ENCODE peak calls at places on chromosomes 2 and 18, in seven cellular contexts. J is H1, U is GM12865, G is astrocyte of the spinal cord, C is dorsolateral prefrontal cortex, T is lower leg skin, R is SK-N-MC. L is an unnamed sample.

GRCh38 chr2:178681081-178681480 is 126.1 kb downstream of the TTN start:
- DNase-seq in G (no peak), C (no peak), T (no peak), U (no peak), J (no peak), R (no peak), L (no peak)

GRCh38 chr2:160419776-160420521 is 73.7 kb downstream of the RBMS1 start:
- DNase-seq in C (no peak), J (no peak), T (no peak), G (peak; percentile 73), U (no peak), R (no peak), L (peak; percentile 91)

GRCh38 chr18:56173542-56174220 is 464.7 kb downstream of the TXNL1 start:
- DNase-seq in G (no peak), T (no peak), R (no peak), U (no peak), J (no peak), C (no peak), L (no peak)

GRCh38 chr2:30421551-30422436 is 25.3 kb upstream of the LCLAT1 start:
- DNase-seq in J (no peak), G (peak; percentile 92), C (no peak), T (peak; percentile 70), U (no peak), R (peak; percentile 89), L (peak; percentile 96)

GRCh38 chr18:48791636-48792105 is 159.1 kb downstream of the SMAD7 start:
- DNase-seq in U (no peak), R (no peak), T (peak; percentile 42), J (no peak), C (no peak), G (no peak), L (no peak)

GRCh38 chr18:48675912-48676311 is 137.1 kb downstream of the CTIF start:
- DNase-seq in J (no peak), R (no peak), G (no peak), U (no peak), C (no peak), T (peak; percentile 78), L (no peak)

GRCh38 chr2:71849111-71849510 is 298.6 kb downstream of the CYP26B1 start:
- DNase-seq in R (no peak), J (no peak), T (peak; percentile 58), C (peak; percentile 14), U (no peak), G (no peak), L (no peak)

GRCh38 chr2:187874786-187875185 is 320.6 kb upstream of the TFPI start:
- DNase-seq in G (no peak), T (no peak), R (no peak), J (no peak), C (no peak), U (no peak), L (no peak)

GRCh38 chr2:169091761-169092523 is 22.6 kb downstream of the DHRS9 start:
- DNase-seq in G (peak; percentile 68), J (no peak), R (no peak), T (no peak), C (no peak), U (no peak), L (peak; percentile 55)

GRCh38 chr2:150097891-150098595 is 389.4 kb downstream of the RND3 start:
- DNase-seq in C (no peak), G (no peak), J (no peak), T (no peak), R (no peak), U (no peak), L (peak; percentile 83)

GRCh38 chr2:174776223-174776622 is 12.0 kb upstream of the CHRNA1 start:
- DNase-seq in R (no peak), T (no peak), U (no peak), J (no peak), C (no peak), G (no peak), L (no peak)

GRCh38 chr18:29154758-29155725 is 978.1 kb upstream of the CDH2 start:
- DNase-seq in G (peak; percentile 88), T (no peak), C (no peak), U (no peak), R (no peak), J (no peak), L (peak; percentile 89)

GRCh38 chr18:76488190-76488589 is 6.9 kb downstream of the ZNF516 start:
- DNase-seq in U (no peak), G (peak; percentile 34), C (no peak), T (no peak), J (no peak), R (no peak), L (peak; percentile 59)

GRCh38 chr2:113133696-113134558 is 6.5 kb downstream of the IL1RN start:
- DNase-seq in G (peak; percentile 15), J (no peak), U (peak; percentile 23), C (no peak), R (no peak), T (no peak), L (no peak)

GRCh38 chr2:8918412-8918811 is 81.0 kb upstream of the KIDINS220 start:
- DNase-seq in R (no peak), C (no peak), G (no peak), U (no peak), J (no peak), T (no peak), L (no peak)

GRCh38 chr2:8923173-8923572 is 80.3 kb downstream of the MBOAT2 start:
- DNase-seq in R (no peak), J (no peak), C (no peak), T (no peak), U (no peak), G (no peak), L (no peak)

GRCh38 chr2:8927510-8928456 is 75.7 kb downstream of the MBOAT2 start:
- DNase-seq in C (peak; percentile 56), T (no peak), U (no peak), R (no peak), J (no peak), G (no peak), L (no peak)

GRCh38 chr2:8926356-8926755 is 77.1 kb downstream of the MBOAT2 start:
- DNase-seq in T (no peak), R (no peak), G (no peak), C (peak; percentile 82), U (no peak), J (no peak), L (no peak)

GRCh38 chr2:8922431-8922830 is 81.1 kb downstream of the MBOAT2 start:
- DNase-seq in J (no peak), U (no peak), T (no peak), R (no peak), G (no peak), C (no peak), L (no peak)
- H3K4me3 ChIP-seq in J (no peak overlapping the region), U (no peak overlapping the region), T (no peak overlapping the region), R (no peak overlapping the region), G (no peak overlapping the region), C (no peak overlapping the region), L (no peak overlapping the region)

DNA sequence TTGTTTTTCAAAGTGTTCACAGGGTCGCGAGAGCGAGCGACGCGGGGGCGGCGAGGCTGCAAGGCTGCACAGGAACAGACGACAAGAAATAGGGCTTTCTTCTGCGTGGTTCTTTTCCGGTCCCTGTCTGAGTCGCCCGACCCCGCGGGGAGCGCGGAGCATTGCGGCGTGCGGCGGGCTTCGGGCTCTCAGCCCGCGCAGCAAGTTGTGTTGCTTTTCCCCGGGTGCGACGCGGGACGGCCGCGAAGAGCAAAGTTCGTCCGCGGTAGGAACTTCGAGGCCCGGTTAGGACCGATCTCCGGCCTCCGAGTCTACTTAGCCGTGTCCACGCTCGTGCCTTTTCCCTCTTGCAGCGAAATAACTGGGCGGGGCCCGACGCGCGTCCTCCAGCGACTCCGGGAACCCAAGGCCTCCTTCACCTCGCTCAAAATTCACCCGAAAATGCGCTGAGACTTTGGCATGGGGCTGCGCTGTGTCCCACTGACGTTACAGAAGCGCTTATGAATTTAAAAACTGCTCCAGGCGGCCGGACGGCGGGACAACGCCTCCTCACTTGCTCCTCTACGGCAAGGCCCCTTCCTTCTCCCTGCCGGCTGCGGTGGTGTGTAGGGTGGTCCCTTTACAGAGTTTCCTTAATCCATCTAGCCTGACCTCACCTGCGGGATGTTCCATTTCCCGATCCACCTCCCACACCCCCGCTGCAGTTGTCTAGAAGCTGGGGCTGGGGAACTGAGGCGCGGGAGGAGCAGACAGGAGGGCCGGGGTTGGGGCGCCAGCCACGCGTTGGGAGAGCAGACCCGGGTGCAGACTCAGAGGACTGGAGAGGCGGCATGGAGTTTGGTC is 1.5 kb upstream of the BCL2L11 start:
- DNase-seq in R (no peak), G (peak; percentile 8), T (no peak), J (no peak), U (peak; percentile 26), C (no peak), L (no peak)
- H3K4me3 ChIP-seq in R (peak overlapping the region; percentile 89), G (peak overlapping the region; percentile 45), T (no peak overlapping the region), J (peak overlapping the region; percentile 93), U (no peak overlapping the region), C (peak overlapping the region; percentile 83), L (no peak overlapping the region)

DNA sequence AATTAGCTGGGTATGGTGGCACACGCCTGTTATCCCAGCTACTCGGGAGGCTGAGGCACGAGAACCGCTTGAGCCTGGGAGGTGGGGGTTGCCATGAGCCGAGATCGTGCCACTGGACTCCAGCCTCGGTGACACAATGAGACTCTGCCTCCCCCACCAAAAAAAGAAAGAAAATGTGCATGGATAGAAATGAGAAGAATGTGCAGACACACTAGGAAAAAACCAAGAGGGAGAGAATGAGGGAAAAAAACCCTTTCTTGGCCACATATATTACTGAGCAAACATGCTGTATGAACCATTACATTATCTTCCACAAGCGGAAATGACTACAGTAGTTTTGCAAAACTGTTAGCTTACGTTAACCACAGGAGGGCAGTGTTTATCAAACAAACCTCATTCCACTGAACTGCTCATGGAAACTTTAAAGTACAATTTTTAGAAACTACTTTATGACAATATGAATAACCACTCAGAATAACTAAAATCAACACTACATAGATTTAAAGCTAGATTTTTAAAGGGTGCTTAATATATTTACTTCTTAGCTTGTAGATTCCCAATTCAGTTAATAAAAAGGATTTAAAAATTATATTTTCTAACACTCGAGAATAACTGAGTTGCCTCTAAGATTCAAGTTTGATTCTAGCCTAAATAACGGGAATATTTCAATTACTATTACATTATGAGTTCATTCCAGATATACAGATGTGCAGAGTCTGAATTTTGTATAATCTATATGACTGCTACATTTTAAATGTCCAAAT is 26.4 kb downstream of the ASXL2 start:
- DNase-seq in T (no peak), J (no peak), R (peak; percentile 92), U (peak; percentile 79), G (peak; percentile 90), C (no peak), L (peak; percentile 93)
- H3K4me3 ChIP-seq in T (no peak overlapping the region), J (no peak overlapping the region), R (peak overlapping the region; percentile 30), U (peak overlapping the region; percentile 1), G (no peak overlapping the region), C (no peak overlapping the region), L (peak overlapping the region; percentile 31)

DNA sequence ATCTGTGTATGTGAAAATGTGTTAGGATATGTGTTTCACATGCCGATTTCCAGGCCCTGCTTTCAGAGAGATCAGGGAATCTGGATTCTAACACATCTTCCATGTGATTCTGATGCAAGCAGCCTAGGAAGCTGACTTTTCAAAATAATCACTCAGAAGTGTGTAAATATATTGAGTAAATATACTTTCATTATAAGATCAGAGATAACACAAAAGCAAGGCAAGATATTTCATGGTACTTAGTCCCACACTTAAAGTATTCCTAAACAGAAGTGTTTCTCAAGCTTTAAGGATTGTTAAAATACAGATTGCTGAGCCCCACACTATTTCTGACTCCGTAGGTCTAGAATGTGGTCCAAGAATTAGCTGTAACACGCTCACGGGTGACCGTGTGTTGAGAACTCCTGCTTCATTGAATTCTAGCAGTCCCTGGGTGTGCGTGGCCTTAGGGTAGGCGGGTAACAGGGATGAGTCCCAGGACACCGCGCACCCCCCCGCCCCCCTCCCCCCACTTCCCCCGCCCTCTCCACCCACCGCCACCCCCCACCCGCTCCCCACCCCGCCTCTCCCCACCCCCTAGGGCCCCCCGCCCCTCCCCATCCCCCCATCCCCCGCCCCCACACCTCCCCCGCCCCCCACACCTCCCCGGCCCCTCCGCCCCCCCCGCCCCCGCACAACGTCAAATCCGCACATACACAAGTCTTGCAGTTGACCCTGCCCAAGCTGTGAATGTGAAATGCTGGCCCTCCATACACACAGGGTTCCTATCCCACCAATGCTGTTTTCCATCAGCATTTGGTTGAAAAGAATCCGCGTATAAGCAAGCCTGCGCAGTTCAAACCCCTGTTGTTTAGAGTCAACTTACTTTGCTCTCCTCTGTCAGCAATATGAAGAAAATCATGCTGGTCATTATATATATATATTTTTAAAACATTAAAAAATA is 94.1 kb upstream of the SLC39A10 start:
- DNase-seq in G (no peak), C (no peak), R (no peak), J (no peak), U (peak; percentile 46), T (no peak), L (peak; percentile 40)
- H3K4me3 ChIP-seq in G (no peak overlapping the region), C (no peak overlapping the region), R (no peak overlapping the region), J (no peak overlapping the region), U (peak overlapping the region; percentile 54), T (no peak overlapping the region), L (no peak overlapping the region)

L was measured in fibroblast of the aortic adventitia.